ENCODE peak calls at places on chromosomes 3 and 15, in seven cellular contexts. O, G, V, I, Z, K and H are unnamed samples.

GRCh38 chr15:75809986-75810750 is 33.1 kb upstream of the UBE2Q2 start:
- DNase-seq in O (no peak), G (no peak), V (peak), I (no peak), Z (peak), K (no peak), H (no peak)

GRCh38 chr3:16366581-16366980 is 101.6 kb downstream of the OXNAD1 start:
- DNase-seq in O (no peak), G (no peak), V (peak), I (no peak), Z (no peak), K (no peak), H (no peak)

GRCh38 chr3:104943931-104944330 is 422.8 kb upstream of the ALCAM start:
- DNase-seq in O (no peak), G (no peak), V (no peak), I (no peak), Z (no peak), K (no peak), H (no peak)

GRCh38 chr3:72137865-72138861 is 353.2 kb upstream of the PROK2 start:
- DNase-seq in O (no peak), G (no peak), V (no peak), I (no peak), Z (no peak), K (no peak), H (no peak)

GRCh38 chr15:101578443-101578894 is 73.7 kb downstream of the TM2D3 start:
- DNase-seq in O (no peak), G (no peak), V (peak), I (peak), Z (peak), K (no peak), H (no peak)

GRCh38 chr3:9213019-9213646 is 36.3 kb downstream of the SRGAP3 start:
- DNase-seq in O (no peak), G (no peak), V (no peak), I (no peak), Z (no peak), K (no peak), H (no peak)

GRCh38 chr15:76894174-76894573 is 11.0 kb downstream of the SCAPER start:
- DNase-seq in O (no peak), G (no peak), V (no peak), I (no peak), Z (no peak), K (no peak), H (no peak)

GRCh38 chr3:195250473-195251251 is 20.3 kb downstream of the XXYLT1 start:
- DNase-seq in O (no peak), G (peak), V (no peak), I (peak), Z (no peak), K (no peak), H (no peak)

GRCh38 chr3:195613468-195614069 is 29.8 kb upstream of the APOD start:
- DNase-seq in O (no peak), G (peak), V (no peak), I (no peak), Z (peak), K (no peak), H (no peak)

GRCh38 chr15:51494411-51495314 is 127.9 kb downstream of the DMXL2 start:
- DNase-seq in O (no peak), G (no peak), V (no peak), I (no peak), Z (no peak), K (no peak), H (no peak)

GRCh38 chr3:195697582-195698324 is 23.0 kb upstream of the MUC20 start:
- DNase-seq in O (peak), G (no peak), V (peak), I (peak), Z (no peak), K (no peak), H (no peak)

GRCh38 chr15:74752486-74753395 is 4.1 kb downstream of the CYP1A2 start:
- DNase-seq in O (no peak), G (no peak), V (no peak), I (no peak), Z (no peak), K (no peak), H (no peak)

GRCh38 chr3:193963808-193964516 is 172.0 kb upstream of the HES1 start:
- DNase-seq in O (no peak), G (no peak), V (no peak), I (peak), Z (no peak), K (no peak), H (no peak)

GRCh38 chr3:195708066-195708465 is 12.7 kb upstream of the MUC20 start:
- DNase-seq in O (no peak), G (no peak), V (no peak), I (peak), Z (no peak), K (no peak), H (no peak)

GRCh38 chr3:186806173-186807055 is at the start of gene RFC4:
- DNase-seq in O (peak), G (peak), V (peak), I (peak), Z (peak), K (peak), H (peak)

GRCh38 chr3:127787071-127787490 is 35.2 kb downstream of the MGLL start:
- DNase-seq in O (no peak), G (peak), V (no peak), I (no peak), Z (no peak), K (no peak), H (peak)
- TF ChIP-seq POLR2AphosphoS5 in O (no peak), G (peak), V (no peak), I (peak), Z (no peak), K (no peak), H (no peak)

GRCh38 chr3:128337305-128337704 is 129.4 kb downstream of the DNAJB8 start:
- DNase-seq in O (no peak), G (peak), V (no peak), I (no peak), Z (no peak), K (no peak), H (peak)

GRCh38 chr3:128334086-128334650 is 132.5 kb downstream of the DNAJB8 start:
- DNase-seq in O (no peak), G (peak), V (no peak), I (no peak), Z (no peak), K (no peak), H (no peak)

GRCh38 chr3:128336337-128337156 is 130.1 kb downstream of the DNAJB8 start:
- DNase-seq in O (no peak), G (peak), V (no peak), I (no peak), Z (no peak), K (no peak), H (peak)

GRCh38 chr3:128334766-128335165 is 131.9 kb downstream of the DNAJB8 start:
- DNase-seq in O (no peak), G (peak), V (no peak), I (no peak), Z (no peak), K (no peak), H (no peak)

GRCh38 chr3:128335621-128336296 is 130.9 kb downstream of the DNAJB8 start:
- DNase-seq in O (no peak), G (peak), V (peak), I (no peak), Z (peak), K (no peak), H (no peak)
- TF ChIP-seq POLR2AphosphoS5 in O (no peak), G (no peak), V (no peak), I (no peak), Z (no peak), K (no peak), H (no peak)

GRCh38 chr3:21718161-21718765 is 32.7 kb downstream of the ZNF385D start:
- DNase-seq in O (no peak), G (no peak), V (no peak), I (no peak), Z (no peak), K (no peak), H (no peak)
- TF ChIP-seq POLR2AphosphoS5 in O (no peak), G (no peak), V (no peak), I (peak), Z (no peak), K (no peak), H (no peak)

DNA sequence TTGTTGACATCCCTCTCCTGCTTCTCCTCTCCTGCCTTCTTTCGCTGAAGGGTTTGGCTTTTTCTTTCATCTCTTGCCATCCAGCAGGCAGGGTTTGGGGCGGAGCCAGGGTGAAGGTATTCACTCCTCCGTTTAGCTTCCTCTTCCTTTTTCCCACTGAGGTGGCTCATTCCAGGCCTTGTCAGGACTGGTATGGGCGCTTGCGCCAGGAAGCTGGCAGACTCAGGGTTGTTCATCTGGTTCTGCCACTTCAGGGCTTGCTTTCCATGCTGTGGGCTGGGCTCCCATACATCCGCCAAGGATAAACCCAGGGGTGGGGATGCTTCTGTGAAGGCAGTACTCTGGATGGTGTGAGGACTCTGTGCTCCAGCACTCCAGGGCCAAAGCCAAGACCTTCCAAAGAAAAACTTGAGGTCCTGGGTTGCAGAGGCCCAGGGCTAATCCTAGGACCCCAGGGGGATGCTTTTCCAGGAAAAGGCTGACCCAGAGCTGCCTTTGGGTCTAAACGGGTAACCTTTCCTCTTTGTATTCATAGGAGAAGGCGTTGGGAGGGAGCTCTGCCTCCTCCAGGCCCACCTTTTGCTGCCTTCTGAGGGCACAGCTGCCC is 7.7 kb upstream of the AMOTL2 start:
- DNase-seq in O (no peak), G (peak), V (peak), I (no peak), Z (peak), K (peak), H (peak)
- TF ChIP-seq POLR2AphosphoS5 in O (no peak), G (no peak), V (no peak), I (no peak), Z (peak), K (peak), H (no peak)

DNA sequence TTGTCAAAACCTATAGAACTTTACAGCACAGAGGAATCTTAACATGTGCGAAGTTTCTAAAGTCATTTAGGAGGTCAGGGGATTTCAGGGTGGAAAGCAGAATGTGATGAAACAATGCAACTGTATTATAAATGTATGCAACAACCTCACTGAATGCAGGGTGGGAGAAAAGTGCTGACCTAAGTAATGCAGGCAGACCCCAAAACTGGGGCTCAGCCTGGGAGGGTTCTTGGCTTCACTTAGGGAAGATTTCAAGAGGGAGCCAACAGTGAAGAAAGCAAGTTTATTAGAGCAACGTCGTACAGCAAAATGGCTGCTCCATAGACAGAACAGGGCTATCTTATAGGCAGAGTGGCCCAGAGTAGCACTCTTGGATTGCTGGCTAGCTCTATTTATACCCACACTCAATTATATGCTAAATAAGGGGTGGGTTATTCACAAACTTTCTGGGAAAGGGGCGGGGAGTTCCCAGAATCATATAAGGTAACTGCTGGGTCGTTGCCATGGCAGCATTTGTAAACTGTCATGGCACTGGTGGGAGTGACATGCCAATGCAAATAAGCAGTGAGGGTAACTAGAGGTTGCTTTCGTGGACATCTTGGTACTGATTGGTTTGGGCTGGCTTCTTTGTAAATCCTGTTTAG is 14.2 kb upstream of the CAND2 start:
- DNase-seq in O (no peak), G (no peak), V (peak), I (no peak), Z (peak), K (no peak), H (no peak)
- TF ChIP-seq POLR2AphosphoS5 in O (peak), G (no peak), V (no peak), I (no peak), Z (no peak), K (no peak), H (no peak)